ENCODE peak calls at places on chromosome 4, in four cellular contexts. T is upper lobe of right lung, D is fibroblast of mammary gland, I is MCF 10A. A is an unnamed sample.
A peak's percentile ranks its signal among the peaks of the same experiment; 100 is the strongest.

GRCh38 chr4:120049732-120050494 is 16.7 kb downstream of the MAD2L1 start:
- DNase-seq in T (no peak), D (peak; percentile 82), I (peak; percentile 84), A (peak; percentile 79)

GRCh38 chr4:128163177-128164117 is 102.3 kb downstream of the LARP1B start:
- DNase-seq in T (no peak), D (peak; percentile 55), I (peak; percentile 56), A (no peak)

GRCh38 chr4:41360911-41361830 is 104.4 kb downstream of the UCHL1 start:
- DNase-seq in T (peak; percentile 74), D (peak; percentile 15), I (peak; percentile 62), A (no peak)

GRCh38 chr4:76194325-76194724 is 19.3 kb downstream of the SCARB2 start:
- DNase-seq in T (no peak), D (peak; percentile 96), I (peak; percentile 90), A (peak; percentile 70)

GRCh38 chr4:152937535-152938236 is 1.6 kb downstream of the FHDC1 start:
- DNase-seq in T (peak; percentile 78), D (peak; percentile 40), I (peak; percentile 42), A (no peak)

GRCh38 chr4:159395693-159396092 is 292.8 kb downstream of the RAPGEF2 start:
- DNase-seq in T (no peak), D (peak; percentile 62), I (no peak), A (no peak)

GRCh38 chr4:104983615-104984179 is 163.0 kb upstream of the TET2 start:
- DNase-seq in T (no peak), D (no peak), I (no peak), A (no peak)

GRCh38 chr4:143071351-143071750 is 113.4 kb upstream of the USP38 start:
- DNase-seq in T (no peak), D (no peak), I (no peak), A (no peak)

GRCh38 chr4:20028694-20029093 is 223.0 kb upstream of the SLIT2 start:
- DNase-seq in T (no peak), D (peak; percentile 53), I (peak; percentile 36), A (no peak)

GRCh38 chr4:26015133-26015651 is 101.2 kb downstream of the SMIM20 start:
- DNase-seq in T (no peak), D (peak; percentile 99), I (no peak), A (peak; percentile 95)

GRCh38 chr4:147195386-147195785 is 249.7 kb upstream of the TTC29 start:
- DNase-seq in T (no peak), D (no peak), I (no peak), A (no peak)

GRCh38 chr4:152255437-152255836 is 280.5 kb downstream of the FBXW7 start:
- DNase-seq in T (no peak), D (peak; percentile 42), I (peak; percentile 57), A (no peak)

GRCh38 chr4:131044368-131044767 is 1948.4 kb downstream of the C4orf33 start:
- DNase-seq in T (no peak), D (no peak), I (no peak), A (no peak)

GRCh38 chr4:2330119-2331042 is 68.5 kb upstream of the MXD4 start:
- DNase-seq in T (no peak), D (peak; percentile 94), I (peak; percentile 89), A (peak; percentile 60)

GRCh38 chr4:48854982-48855381 is 24.1 kb downstream of the OCIAD1 start:
- DNase-seq in T (no peak), D (no peak), I (peak; percentile 17), A (no peak)

GRCh38 chr4:145047151-145047550 is 50.8 kb downstream of the ANAPC10 start:
- DNase-seq in T (no peak), D (no peak), I (no peak), A (no peak)

GRCh38 chr4:162732871-162733270 is 433.8 kb downstream of the NAF1 start:
- DNase-seq in T (no peak), D (no peak), I (no peak), A (no peak)

GRCh38 chr4:27278615-27279014 is 418.0 kb downstream of the STIM2 start:
- DNase-seq in T (no peak), D (peak; percentile 46), I (peak; percentile 62), A (no peak)

GRCh38 chr4:64781737-64782326 is 372.6 kb upstream of the TECRL start:
- DNase-seq in T (no peak), D (peak; percentile 38), I (peak; percentile 57), A (no peak)
- TF ChIP-seq CTCF in T (peak; percentile 66), D (peak; percentile 72), I (peak; percentile 60), A (peak; percentile 52)

GRCh38 chr4:107740381-107740780 is 20.3 kb upstream of the PAPSS1 start:
- DNase-seq in T (no peak), D (no peak), I (peak; percentile 24), A (no peak)

GRCh38 chr4:107734120-107734519 is 14.1 kb upstream of the PAPSS1 start:
- DNase-seq in T (no peak), D (peak; percentile 17), I (peak; percentile 18), A (no peak)

GRCh38 chr4:107736037-107736436 is 16.0 kb upstream of the PAPSS1 start:
- DNase-seq in T (no peak), D (no peak), I (no peak), A (no peak)

GRCh38 chr4:107737470-107737869 is 17.4 kb upstream of the PAPSS1 start:
- DNase-seq in T (no peak), D (no peak), I (no peak), A (no peak)

GRCh38 chr4:107736924-107737448 is 17.0 kb upstream of the PAPSS1 start:
- DNase-seq in T (no peak), D (peak; percentile 68), I (peak; percentile 57), A (no peak)
- TF ChIP-seq CTCF in T (peak; percentile 84), D (peak; percentile 85), I (peak; percentile 77), A (peak; percentile 71)

GRCh38 chr4:68599150-68599549 is 23.0 kb upstream of the UGT2B17 start:
- DNase-seq in T (no peak), D (no peak), I (peak; percentile 8), A (no peak)
- TF ChIP-seq CTCF in T (no peak), D (no peak), I (no peak), A (no peak)

GRCh38 chr4:99208719-99209075 is 10.3 kb downstream of the ADH6 start:
- DNase-seq in T (no peak), D (no peak), I (no peak), A (no peak)
- TF ChIP-seq CTCF in T (no peak), D (no peak), I (no peak), A (no peak)

GRCh38 chr4:13535708-13536361 is 8.5 kb downstream of the NKX3-2 start:
- DNase-seq in T (peak; percentile 53), D (no peak), I (no peak), A (no peak)
- TF ChIP-seq CTCF in T (no peak), D (no peak), I (no peak), A (no peak)

GRCh38 chr4:74534936-74535335 is 90.0 kb downstream of the AREG start:
- DNase-seq in T (no peak), D (no peak), I (no peak), A (no peak)

GRCh38 chr4:74529284-74530041 is 84.5 kb downstream of the AREG start:
- DNase-seq in T (no peak), D (no peak), I (no peak), A (no peak)

GRCh38 chr4:74534121-74534520 is 89.2 kb downstream of the AREG start:
- DNase-seq in T (no peak), D (no peak), I (no peak), A (no peak)

GRCh38 chr4:74535471-74535870 is 90.5 kb downstream of the AREG start:
- DNase-seq in T (no peak), D (no peak), I (no peak), A (no peak)

DNA sequence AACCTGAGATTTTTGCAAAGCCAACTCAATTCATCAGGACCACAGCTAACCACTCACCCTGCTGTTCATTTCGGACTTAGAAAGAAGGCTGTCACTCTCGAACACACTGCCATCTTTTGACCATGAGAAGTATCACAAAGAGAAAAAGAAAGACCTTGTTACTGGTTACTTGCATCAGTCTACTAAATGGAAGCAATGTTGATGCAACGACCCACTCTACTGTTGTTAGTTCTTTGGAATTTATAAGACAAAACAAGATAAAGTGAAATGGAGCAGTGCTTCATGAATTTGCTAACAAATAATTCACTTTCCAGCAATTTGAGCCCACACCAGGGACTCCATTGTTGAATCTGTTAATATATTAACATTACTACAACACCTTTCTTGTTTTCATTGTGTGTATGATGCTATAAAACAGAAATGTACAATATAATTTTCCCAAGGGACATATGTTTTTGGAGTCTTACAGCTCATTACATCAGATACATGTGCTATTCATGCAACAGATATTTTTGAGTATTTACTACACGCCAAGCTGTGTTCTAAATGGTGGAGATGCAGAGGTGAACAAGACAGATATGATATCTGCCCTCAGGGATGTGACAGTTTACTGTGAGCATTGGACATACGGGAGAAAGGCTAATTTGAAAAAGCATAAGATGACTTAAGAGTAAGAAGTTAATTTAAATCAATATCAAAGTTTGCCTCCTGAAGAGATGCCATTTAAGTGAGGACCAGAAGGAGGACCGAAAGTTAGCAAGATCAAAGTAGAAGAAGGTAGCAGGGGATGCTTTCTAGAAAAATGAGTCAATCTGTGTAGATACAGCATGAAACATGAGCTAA is 87.2 kb downstream of the AREG start:
- DNase-seq in T (no peak), D (peak; percentile 92), I (peak; percentile 91), A (peak; percentile 80)
- TF ChIP-seq CTCF in T (peak; percentile 53), D (peak; percentile 82), I (peak; percentile 77), A (peak; percentile 53)

GRCh38 chr4:6944311-6945051 is 34.9 kb downstream of the TBC1D14 start:
- DNase-seq in T (no peak), D (no peak), I (no peak), A (no peak)
- TF ChIP-seq CTCF in T (no peak), D (no peak), I (no peak), A (no peak)